ENCODE peak calls at places on chromosomes 5 and 9, in ten cellular contexts. L is germinal center, O is lower lobe of right lung, U is K562, Q is NCI-H1105, A is choroid plexus epithelial cell, S is gastrocnemius medialis, T is kidney tubule cell, K is cardiac muscle cell, D is pancreas. P is an unnamed sample.

GRCh38 chr5:37938086-37938852 is 98.4 kb upstream of the GDNF start:
- DNase-seq in L (no peak), O (no peak), U (no peak), Q (no peak), A (no peak), S (no peak), T (no peak), K (no peak), D (no peak), P (no peak)

GRCh38 chr9:90857103-90857502 is 55.5 kb downstream of the SYK start:
- DNase-seq in L (no peak), O (no peak), U (no peak), Q (no peak), A (no peak), S (no peak), T (no peak), K (no peak), D (no peak), P (no peak)

GRCh38 chr5:68554566-68555279 is 339.2 kb downstream of the PIK3R1 start:
- DNase-seq in L (no peak), O (no peak), U (peak), Q (no peak), A (peak), S (no peak), T (peak), K (peak), D (peak), P (no peak)

GRCh38 chr9:70113403-70114022 is 69.9 kb downstream of the MAMDC2 start:
- DNase-seq in L (peak), O (peak), U (peak), Q (peak), A (peak), S (peak), T (peak), K (peak), D (peak), P (peak)

GRCh38 chr5:32436553-32437262 is 7.8 kb downstream of the ZFR start:
- DNase-seq in L (no peak), O (no peak), U (no peak), Q (no peak), A (no peak), S (no peak), T (no peak), K (no peak), D (no peak), P (no peak)

GRCh38 chr5:37834542-37835399 is 5.1 kb downstream of the GDNF start:
- DNase-seq in L (no peak), O (no peak), U (no peak), Q (no peak), A (no peak), S (no peak), T (no peak), K (no peak), D (no peak), P (no peak)

GRCh38 chr9:26086396-26086795 is 408.2 kb upstream of the TUSC1 start:
- DNase-seq in L (no peak), O (no peak), U (no peak), Q (no peak), A (no peak), S (no peak), T (no peak), K (no peak), D (no peak), P (no peak)

GRCh38 chr9:35406183-35406959 is 83.5 kb upstream of the RUSC2 start:
- DNase-seq in L (peak), O (peak), U (peak), Q (no peak), A (peak), S (peak), T (no peak), K (peak), D (peak), P (peak)

GRCh38 chr9:132756214-132756799 is 86.0 kb downstream of the GTF3C4 start:
- DNase-seq in L (no peak), O (no peak), U (no peak), Q (no peak), A (no peak), S (no peak), T (no peak), K (no peak), D (no peak), P (no peak)

GRCh38 chr9:70672136-70672535 is 257.7 kb upstream of the KLF9 start:
- DNase-seq in L (no peak), O (no peak), U (no peak), Q (no peak), A (no peak), S (no peak), T (no peak), K (peak), D (no peak), P (no peak)

GRCh38 chr5:142639455-142639854 is 46.4 kb downstream of the FGF1 start:
- DNase-seq in L (no peak), O (no peak), U (no peak), Q (no peak), A (no peak), S (no peak), T (no peak), K (no peak), D (no peak), P (no peak)

GRCh38 chr5:153400931-153401330 is 89.5 kb upstream of the GRIA1 start:
- DNase-seq in L (no peak), O (no peak), U (no peak), Q (no peak), A (no peak), S (no peak), T (no peak), K (no peak), D (no peak), P (no peak)

GRCh38 chr9:96674914-96675538 is 19.9 kb upstream of the PRXL2C start:
- DNase-seq in L (no peak), O (no peak), U (no peak), Q (no peak), A (peak), S (no peak), T (peak), K (peak), D (no peak), P (no peak)

GRCh38 chr5:90878549-90879196 is 320.1 kb downstream of the ADGRV1 start:
- DNase-seq in L (no peak), O (no peak), U (no peak), Q (no peak), A (peak), S (no peak), T (peak), K (peak), D (peak), P (no peak)

GRCh38 chr5:139966856-139967255 is 76.2 kb downstream of the NRG2 start:
- DNase-seq in L (no peak), O (no peak), U (no peak), Q (no peak), A (no peak), S (no peak), T (no peak), K (no peak), D (no peak), P (no peak)

GRCh38 chr9:33236571-33236970 is 3.4 kb upstream of the SPINK4 start:
- DNase-seq in L (no peak), O (no peak), U (no peak), Q (no peak), A (no peak), S (no peak), T (peak), K (no peak), D (no peak), P (no peak)

GRCh38 chr5:55227738-55228430 is 769 bp upstream of the MCIDAS start:
- DNase-seq in L (no peak), O (no peak), U (no peak), Q (no peak), A (no peak), S (no peak), T (no peak), K (no peak), D (no peak), P (no peak)

GRCh38 chr5:140707812-140708211 is 7.6 kb downstream of the ZMAT2 start:
- DNase-seq in L (no peak), O (no peak), U (no peak), Q (no peak), A (no peak), S (no peak), T (no peak), K (no peak), D (no peak), P (no peak)

GRCh38 chr9:115616666-115617239 is 498.8 kb upstream of the TNC start:
- DNase-seq in L (no peak), O (no peak), U (no peak), Q (no peak), A (no peak), S (no peak), T (no peak), K (no peak), D (no peak), P (no peak)

GRCh38 chr5:132389453-132390286 is 20.2 kb downstream of the SLC22A5 start:
- DNase-seq in L (no peak), O (no peak), U (peak), Q (no peak), A (peak), S (peak), T (peak), K (peak), D (no peak), P (peak)

GRCh38 chr9:106885451-106885850 is 22.5 kb downstream of the ZNF462 start:
- DNase-seq in L (no peak), O (no peak), U (no peak), Q (no peak), A (peak), S (peak), T (peak), K (peak), D (no peak), P (no peak)

GRCh38 chr5:78518365-78519197 is 130.0 kb downstream of the LHFPL2 start:
- DNase-seq in L (no peak), O (peak), U (no peak), Q (no peak), A (peak), S (peak), T (peak), K (peak), D (peak), P (no peak)

GRCh38 chr5:143629871-143630658 is 181.9 kb upstream of the HMHB1 start:
- DNase-seq in L (no peak), O (no peak), U (no peak), Q (no peak), A (peak), S (no peak), T (peak), K (peak), D (no peak), P (no peak)

GRCh38 chr9:114746591-114746990 is 59.2 kb downstream of the TNFSF15 start:
- DNase-seq in L (no peak), O (no peak), U (no peak), Q (no peak), A (no peak), S (no peak), T (no peak), K (no peak), D (no peak), P (no peak)

GRCh38 chr9:123063172-123063508 is 29.7 kb downstream of the GPR21 start:
- DNase-seq in L (no peak), O (no peak), U (no peak), Q (no peak), A (peak), S (no peak), T (no peak), K (no peak), D (no peak), P (no peak)

GRCh38 chr9:125126019-125126746 is 17.1 kb downstream of the SCAI start:
- DNase-seq in L (peak), O (peak), U (no peak), Q (no peak), A (peak), S (peak), T (peak), K (peak), D (peak), P (peak)

P was measured in activated CD8-positive, alpha-beta T cell treated with anti-CD3 and anti-CD28 coated beads for 36 hours.